ENCODE peak calls at places on chromosome 9, in ten cellular contexts. One of them, this sample, is unnamed.

GRCh38 chr9:72948906-72949582 is 3.8 kb downstream of the ALDH1A1 start:
- DNase-seq in mesendoderm: no peak
- DNase-seq in neural progenitor cell: no peak
- DNase-seq in mammary epithelial cell: no peak
- DNase-seq in HCT116: no peak
- DNase-seq in fibroblast of lung: no peak
- DNase-seq in GM23248: no peak
- DNase-seq in GM23338: no peak
- DNase-seq in Karpas-422: no peak
- DNase-seq in PC-3: no peak
- DNase-seq in this sample: no peak

GRCh38 chr9:7234144-7234543 is 476.4 kb downstream of the KDM4C start:
- DNase-seq in mesendoderm: peak; percentile 90
- DNase-seq in neural progenitor cell: peak; percentile 68
- DNase-seq in mammary epithelial cell: peak; percentile 35
- DNase-seq in HCT116: peak; percentile 41
- DNase-seq in fibroblast of lung: peak; percentile 12
- DNase-seq in GM23248: peak; percentile 63
- DNase-seq in GM23338: peak; percentile 95
- DNase-seq in Karpas-422: peak; percentile 90
- DNase-seq in PC-3: peak; percentile 67
- DNase-seq in this sample: peak; percentile 37

GRCh38 chr9:115289757-115290208 is 171.8 kb upstream of the TNC start:
- DNase-seq in mesendoderm: no peak
- DNase-seq in neural progenitor cell: no peak
- DNase-seq in mammary epithelial cell: no peak
- DNase-seq in HCT116: no peak
- DNase-seq in fibroblast of lung: peak; percentile 96
- DNase-seq in GM23248: peak; percentile 33
- DNase-seq in GM23338: no peak
- DNase-seq in Karpas-422: no peak
- DNase-seq in PC-3: no peak
- DNase-seq in this sample: no peak

GRCh38 chr9:110814159-110814558 is 145.6 kb downstream of the MUSK start:
- DNase-seq in mesendoderm: no peak
- DNase-seq in neural progenitor cell: no peak
- DNase-seq in mammary epithelial cell: peak; percentile 48
- DNase-seq in HCT116: no peak
- DNase-seq in fibroblast of lung: peak; percentile 12
- DNase-seq in GM23248: no peak
- DNase-seq in GM23338: no peak
- DNase-seq in Karpas-422: no peak
- DNase-seq in PC-3: peak; percentile 94
- DNase-seq in this sample: no peak

GRCh38 chr9:73847536-73847935 is 649.6 kb upstream of the RORB start:
- DNase-seq in mesendoderm: peak; percentile 77
- DNase-seq in neural progenitor cell: peak; percentile 3
- DNase-seq in mammary epithelial cell: no peak
- DNase-seq in HCT116: no peak
- DNase-seq in fibroblast of lung: no peak
- DNase-seq in GM23248: no peak
- DNase-seq in GM23338: peak; percentile 79
- DNase-seq in Karpas-422: no peak
- DNase-seq in PC-3: no peak
- DNase-seq in this sample: no peak

GRCh38 chr9:109586993-109587392 is 88.9 kb upstream of the PTPN3 start:
- DNase-seq in mesendoderm: peak; percentile 12
- DNase-seq in neural progenitor cell: no peak
- DNase-seq in mammary epithelial cell: no peak
- DNase-seq in HCT116: no peak
- DNase-seq in fibroblast of lung: no peak
- DNase-seq in GM23248: no peak
- DNase-seq in GM23338: no peak
- DNase-seq in Karpas-422: no peak
- DNase-seq in PC-3: no peak
- DNase-seq in this sample: no peak

GRCh38 chr9:133584559-133585476 is 24.4 kb downstream of the FAM163B start:
- DNase-seq in mesendoderm: peak; percentile 49
- DNase-seq in neural progenitor cell: peak; percentile 54
- DNase-seq in mammary epithelial cell: no peak
- DNase-seq in HCT116: no peak
- DNase-seq in fibroblast of lung: no peak
- DNase-seq in GM23248: peak; percentile 42
- DNase-seq in GM23338: peak; percentile 69
- DNase-seq in Karpas-422: no peak
- DNase-seq in PC-3: no peak
- DNase-seq in this sample: no peak

GRCh38 chr9:108654566-108654965 is 201.2 kb downstream of the ACTL7B start:
- DNase-seq in mesendoderm: no peak
- DNase-seq in neural progenitor cell: no peak
- DNase-seq in mammary epithelial cell: peak; percentile 31
- DNase-seq in HCT116: no peak
- DNase-seq in fibroblast of lung: no peak
- DNase-seq in GM23248: peak; percentile 32
- DNase-seq in GM23338: no peak
- DNase-seq in Karpas-422: no peak
- DNase-seq in PC-3: no peak
- DNase-seq in this sample: no peak

GRCh38 chr9:16002816-16003215 is 450.0 kb downstream of the CCDC171 start:
- DNase-seq in mesendoderm: no peak
- DNase-seq in neural progenitor cell: no peak
- DNase-seq in mammary epithelial cell: peak; percentile 28
- DNase-seq in HCT116: no peak
- DNase-seq in fibroblast of lung: peak; percentile 43
- DNase-seq in GM23248: peak; percentile 35
- DNase-seq in GM23338: no peak
- DNase-seq in Karpas-422: no peak
- DNase-seq in PC-3: peak; percentile 47
- DNase-seq in this sample: no peak

GRCh38 chr9:16000826-16001225 is 448.0 kb downstream of the CCDC171 start:
- DNase-seq in mesendoderm: no peak
- DNase-seq in neural progenitor cell: no peak
- DNase-seq in mammary epithelial cell: no peak
- DNase-seq in HCT116: no peak
- DNase-seq in fibroblast of lung: no peak
- DNase-seq in GM23248: no peak
- DNase-seq in GM23338: no peak
- DNase-seq in Karpas-422: no peak
- DNase-seq in PC-3: no peak
- DNase-seq in this sample: no peak

GRCh38 chr9:16003785-16004184 is 450.9 kb downstream of the CCDC171 start:
- DNase-seq in mesendoderm: no peak
- DNase-seq in neural progenitor cell: peak; percentile 6
- DNase-seq in mammary epithelial cell: no peak
- DNase-seq in HCT116: no peak
- DNase-seq in fibroblast of lung: no peak
- DNase-seq in GM23248: no peak
- DNase-seq in GM23338: no peak
- DNase-seq in Karpas-422: no peak
- DNase-seq in PC-3: no peak
- DNase-seq in this sample: no peak

GRCh38 chr9:16001856-16002255 is 449.0 kb downstream of the CCDC171 start:
- DNase-seq in mesendoderm: no peak
- DNase-seq in neural progenitor cell: no peak
- DNase-seq in mammary epithelial cell: no peak
- DNase-seq in HCT116: no peak
- DNase-seq in fibroblast of lung: peak; percentile 52
- DNase-seq in GM23248: no peak
- DNase-seq in GM23338: no peak
- DNase-seq in Karpas-422: no peak
- DNase-seq in PC-3: no peak
- DNase-seq in this sample: no peak

GRCh38 chr9:15999422-16000339 is 446.8 kb downstream of the CCDC171 start:
- DNase-seq in mesendoderm: peak; percentile 33
- DNase-seq in neural progenitor cell: no peak
- DNase-seq in mammary epithelial cell: peak; percentile 87
- DNase-seq in HCT116: peak; percentile 48
- DNase-seq in fibroblast of lung: peak; percentile 97
- DNase-seq in GM23248: peak; percentile 95
- DNase-seq in GM23338: no peak
- DNase-seq in Karpas-422: no peak
- DNase-seq in PC-3: peak; percentile 88
- DNase-seq in this sample: no peak
- H3K4me2 ChIP-seq in mesendoderm: no peak overlapping the region
- H3K4me2 ChIP-seq in neural progenitor cell: no peak overlapping the region
- H3K4me2 ChIP-seq in mammary epithelial cell: peak overlapping the region; percentile 70
- H3K4me2 ChIP-seq in HCT116: peak overlapping the region; percentile 65
- H3K4me2 ChIP-seq in fibroblast of lung: peak overlapping the region; percentile 57
- H3K4me2 ChIP-seq in GM23248: peak overlapping the region; percentile 73
- H3K4me2 ChIP-seq in GM23338: no peak overlapping the region
- H3K4me2 ChIP-seq in Karpas-422: no peak overlapping the region
- H3K4me2 ChIP-seq in PC-3: peak overlapping the region; percentile 27
- H3K4me2 ChIP-seq in this sample: no peak overlapping the region

DNA sequence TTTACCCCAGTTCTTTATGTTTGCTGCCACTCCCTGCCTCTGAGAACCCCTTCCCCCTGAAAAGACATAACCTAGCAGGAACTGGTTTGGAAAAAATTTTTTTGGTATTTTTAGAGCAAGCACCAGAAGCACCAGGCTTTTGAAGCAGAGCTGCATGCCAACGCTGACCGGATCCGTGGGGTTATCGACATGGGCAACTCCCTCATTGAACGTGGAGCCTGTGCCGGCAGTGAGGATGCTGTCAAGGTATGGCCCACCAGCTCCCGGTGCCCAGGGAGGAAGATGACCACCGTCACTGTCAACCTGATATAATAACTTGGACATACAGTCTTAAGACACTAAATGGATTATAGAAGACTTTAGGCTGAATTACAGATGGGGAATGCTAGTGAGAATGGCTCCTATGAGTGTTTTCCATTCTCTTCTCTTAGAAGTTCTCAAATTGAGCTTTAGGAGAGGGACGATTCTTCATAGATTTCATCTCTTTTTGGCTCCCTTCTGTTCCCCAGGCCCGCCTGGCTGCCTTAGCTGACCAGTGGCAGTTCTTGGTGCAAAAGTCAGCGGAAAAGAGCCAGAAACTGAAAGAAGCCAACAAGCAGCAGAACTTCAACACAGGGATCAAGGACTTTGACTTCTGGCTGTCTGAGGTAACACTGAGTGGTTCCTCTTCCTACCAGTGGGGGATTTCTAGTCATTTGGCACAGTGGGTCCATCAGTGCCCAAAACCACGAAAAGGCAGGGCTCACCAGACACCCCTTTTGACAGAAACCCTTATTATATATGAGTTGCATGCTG is 44.9 kb downstream of the DYNC2I2 start:
- DNase-seq in mesendoderm: no peak
- DNase-seq in neural progenitor cell: no peak
- DNase-seq in mammary epithelial cell: no peak
- DNase-seq in HCT116: no peak
- DNase-seq in fibroblast of lung: no peak
- DNase-seq in GM23248: no peak
- DNase-seq in GM23338: no peak
- DNase-seq in Karpas-422: no peak
- DNase-seq in PC-3: no peak
- DNase-seq in this sample: no peak
- H3K79me2 ChIP-seq in mesendoderm: no peaks in the 10 kb centered on the region
- H3K79me2 ChIP-seq in neural progenitor cell: no peaks in the 10 kb centered on the region
- H3K79me2 ChIP-seq in mammary epithelial cell: no peaks in the 10 kb centered on the region
- H3K79me2 ChIP-seq in HCT116: no peaks in the 10 kb centered on the region
- H3K79me2 ChIP-seq in fibroblast of lung: no peaks in the 10 kb centered on the region
- H3K79me2 ChIP-seq in GM23248: peaks cover 10% of the 10 kb centered on the region
- H3K79me2 ChIP-seq in GM23338: no peaks in the 10 kb centered on the region
- H3K79me2 ChIP-seq in Karpas-422: no peaks in the 10 kb centered on the region
- H3K79me2 ChIP-seq in PC-3: no peaks in the 10 kb centered on the region
- H3K79me2 ChIP-seq in this sample: no peaks in the 10 kb centered on the region

DNA sequence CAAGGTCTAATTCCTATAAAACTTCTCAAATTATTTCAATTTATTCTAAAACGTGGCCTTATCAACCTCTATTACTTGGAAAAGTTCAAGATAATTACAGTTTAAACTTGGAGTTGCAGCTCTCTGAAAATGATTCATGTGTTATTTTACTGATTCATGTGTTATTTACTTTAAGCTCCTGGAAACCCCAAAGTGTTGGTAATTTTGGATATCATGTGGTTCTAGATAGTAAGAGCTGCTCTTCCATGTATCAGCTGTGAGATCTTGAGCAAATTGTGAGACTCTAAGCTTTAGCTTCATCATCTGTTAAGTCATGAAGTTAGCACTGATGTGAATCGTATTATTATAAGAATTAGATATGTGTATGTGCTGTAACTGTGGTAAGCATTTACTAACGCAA is 749.2 kb downstream of the TLE4 start:
- DNase-seq in mesendoderm: peak; percentile 21
- DNase-seq in neural progenitor cell: no peak
- DNase-seq in mammary epithelial cell: peak; percentile 50
- DNase-seq in HCT116: no peak
- DNase-seq in fibroblast of lung: peak; percentile 82
- DNase-seq in GM23248: no peak
- DNase-seq in GM23338: no peak
- DNase-seq in Karpas-422: no peak
- DNase-seq in PC-3: peak; percentile 48
- DNase-seq in this sample: no peak
- H3K4me2 ChIP-seq in mesendoderm: no peak overlapping the region
- H3K4me2 ChIP-seq in neural progenitor cell: no peak overlapping the region
- H3K4me2 ChIP-seq in mammary epithelial cell: no peak overlapping the region
- H3K4me2 ChIP-seq in HCT116: no peak overlapping the region
- H3K4me2 ChIP-seq in fibroblast of lung: no peak overlapping the region
- H3K4me2 ChIP-seq in GM23248: no peak overlapping the region
- H3K4me2 ChIP-seq in GM23338: no peak overlapping the region
- H3K4me2 ChIP-seq in Karpas-422: no peak overlapping the region
- H3K4me2 ChIP-seq in PC-3: peak overlapping the region; percentile 11
- H3K4me2 ChIP-seq in this sample: no peak overlapping the region

GRCh38 chr9:92661127-92661526 is 8.8 kb downstream of the IPPK start:
- DNase-seq in mesendoderm: no peak
- DNase-seq in neural progenitor cell: no peak
- DNase-seq in mammary epithelial cell: no peak
- DNase-seq in HCT116: no peak
- DNase-seq in fibroblast of lung: no peak
- DNase-seq in GM23248: no peak
- DNase-seq in GM23338: no peak
- DNase-seq in Karpas-422: no peak
- DNase-seq in PC-3: no peak
- DNase-seq in this sample: no peak

GRCh38 chr9:92658611-92659010 is 11.3 kb downstream of the IPPK start:
- DNase-seq in mesendoderm: no peak
- DNase-seq in neural progenitor cell: no peak
- DNase-seq in mammary epithelial cell: no peak
- DNase-seq in HCT116: no peak
- DNase-seq in fibroblast of lung: no peak
- DNase-seq in GM23248: no peak
- DNase-seq in GM23338: no peak
- DNase-seq in Karpas-422: no peak
- DNase-seq in PC-3: no peak
- DNase-seq in this sample: no peak

GRCh38 chr9:92660266-92660665 is 9.7 kb downstream of the IPPK start:
- DNase-seq in mesendoderm: no peak
- DNase-seq in neural progenitor cell: no peak
- DNase-seq in mammary epithelial cell: no peak
- DNase-seq in HCT116: no peak
- DNase-seq in fibroblast of lung: no peak
- DNase-seq in GM23248: no peak
- DNase-seq in GM23338: no peak
- DNase-seq in Karpas-422: no peak
- DNase-seq in PC-3: no peak
- DNase-seq in this sample: no peak

GRCh38 chr9:92658176-92658575 is 11.8 kb downstream of the IPPK start:
- DNase-seq in mesendoderm: no peak
- DNase-seq in neural progenitor cell: no peak
- DNase-seq in mammary epithelial cell: no peak
- DNase-seq in HCT116: no peak
- DNase-seq in fibroblast of lung: no peak
- DNase-seq in GM23248: no peak
- DNase-seq in GM23338: no peak
- DNase-seq in Karpas-422: no peak
- DNase-seq in PC-3: no peak
- DNase-seq in this sample: no peak

DNA sequence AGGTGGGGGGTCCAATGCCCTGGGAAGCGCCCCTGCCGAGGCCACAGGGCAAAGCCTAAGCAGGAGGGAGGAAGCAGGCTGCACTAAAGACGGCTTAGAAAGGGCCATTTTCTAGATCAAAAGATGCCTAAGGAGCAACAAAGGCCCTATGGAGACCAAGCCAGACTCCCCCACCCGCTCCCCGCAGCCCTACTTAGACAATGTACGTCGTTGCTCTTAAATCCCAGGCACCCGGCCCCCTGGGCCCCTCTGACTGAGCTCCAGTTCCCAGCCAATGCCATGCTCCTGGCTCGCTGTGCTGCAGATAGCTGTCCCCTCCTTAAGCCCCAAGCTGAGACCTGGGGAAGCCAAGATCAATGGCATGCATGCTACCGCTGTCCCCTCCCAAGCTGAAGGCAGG is 10.3 kb downstream of the IPPK start:
- DNase-seq in mesendoderm: no peak
- DNase-seq in neural progenitor cell: peak; percentile 83
- DNase-seq in mammary epithelial cell: no peak
- DNase-seq in HCT116: no peak
- DNase-seq in fibroblast of lung: no peak
- DNase-seq in GM23248: no peak
- DNase-seq in GM23338: no peak
- DNase-seq in Karpas-422: no peak
- DNase-seq in PC-3: no peak
- DNase-seq in this sample: no peak
- H3K79me2 ChIP-seq in mesendoderm: peaks cover 23% of the 10 kb centered on the region
- H3K79me2 ChIP-seq in neural progenitor cell: peaks cover 8% of the 10 kb centered on the region
- H3K79me2 ChIP-seq in mammary epithelial cell: peaks cover 95% of the 10 kb centered on the region
- H3K79me2 ChIP-seq in HCT116: peaks cover 73% of the 10 kb centered on the region
- H3K79me2 ChIP-seq in fibroblast of lung: peaks cover 47% of the 10 kb centered on the region
- H3K79me2 ChIP-seq in GM23248: peaks cover 99% of the 10 kb centered on the region
- H3K79me2 ChIP-seq in GM23338: peaks cover 41% of the 10 kb centered on the region
- H3K79me2 ChIP-seq in Karpas-422: peaks cover 81% of the 10 kb centered on the region
- H3K79me2 ChIP-seq in PC-3: peaks cover 64% of the 10 kb centered on the region
- H3K79me2 ChIP-seq in this sample: peaks cover 91% of the 10 kb centered on the region

This sample was measured in MM.1S.